ENCODE peak calls at places on chromosomes 6 and 20, in five cellular contexts. J, F, M, G and Q are unnamed samples.

GRCh38 chr6:80674669-80675068 is 568.2 kb downstream of the BCKDHB start:
- DNase-seq in J (no peak), F (no peak), M (no peak), G (no peak), Q (no peak)

GRCh38 chr20:56860413-56860812 is 231.3 kb downstream of the TFAP2C start:
- DNase-seq in J (no peak), F (no peak), M (no peak), G (no peak), Q (no peak)

GRCh38 chr6:333379-334002 is 41.2 kb downstream of the DUSP22 start:
- DNase-seq in J (no peak), F (no peak), M (no peak), G (no peak), Q (peak; percentile 18)

GRCh38 chr6:85640806-85641205 is 1.9 kb downstream of the SYNCRIP start:
- DNase-seq in J (no peak), F (no peak), M (peak; percentile 13), G (no peak), Q (peak; percentile 24)

GRCh38 chr6:107657373-107657754 is 166.7 kb downstream of the SCML4 start:
- DNase-seq in J (no peak), F (no peak), M (no peak), G (no peak), Q (no peak)

GRCh38 chr6:81889644-81890043 is 137.2 kb upstream of the TENT5A start:
- DNase-seq in J (no peak), F (no peak), M (no peak), G (no peak), Q (no peak)

GRCh38 chr6:106082735-106083398 is 3.3 kb upstream of the PRDM1 start:
- DNase-seq in J (peak; percentile 83), F (no peak), M (peak; percentile 54), G (no peak), Q (peak; percentile 94)

GRCh38 chr6:44151348-44152108 is 7.1 kb upstream of the CAPN11 start:
- DNase-seq in J (peak; percentile 48), F (peak; percentile 82), M (peak; percentile 47), G (peak; percentile 71), Q (peak; percentile 62)

GRCh38 chr20:64254571-64255360 is 782 bp upstream of the PCMTD2 start:
- DNase-seq in J (no peak), F (no peak), M (no peak), G (no peak), Q (no peak)

GRCh38 chr20:48456361-48457184 is 371.2 kb downstream of the PREX1 start:
- DNase-seq in J (no peak), F (no peak), M (no peak), G (no peak), Q (no peak)

GRCh38 chr20:62640870-62641748 is 1.2 kb upstream of the SLCO4A1 start:
- DNase-seq in J (no peak), F (no peak), M (no peak), G (no peak), Q (no peak)

GRCh38 chr6:157314705-157315321 is 8.5 kb downstream of the TMEM242 start:
- DNase-seq in J (peak; percentile 59), F (no peak), M (peak; percentile 81), G (no peak), Q (peak; percentile 85)

GRCh38 chr6:134078166-134078565 is 25.7 kb upstream of the SLC2A12 start:
- DNase-seq in J (no peak), F (no peak), M (no peak), G (no peak), Q (no peak)

GRCh38 chr20:53707341-53708102 is 113.9 kb upstream of the ZNF217 start:
- DNase-seq in J (no peak), F (no peak), M (peak; percentile 59), G (no peak), Q (peak; percentile 66)

GRCh38 chr6:164478426-164478825 is 831.0 kb downstream of the C6orf118 start:
- DNase-seq in J (no peak), F (no peak), M (no peak), G (no peak), Q (no peak)

GRCh38 chr6:3911614-3912336 is 62.6 kb downstream of the FAM50B start:
- DNase-seq in J (peak; percentile 77), F (peak; percentile 71), M (peak; percentile 92), G (no peak), Q (peak; percentile 92)

GRCh38 chr6:90296346-90297123 is at the start of gene BACH2:
- DNase-seq in J (peak; percentile 90), F (peak; percentile 90), M (peak; percentile 88), G (peak; percentile 74), Q (peak; percentile 92)

GRCh38 chr20:38414769-38415450 is 20.2 kb downstream of the SNHG17 start:
- DNase-seq in J (no peak), F (no peak), M (no peak), G (no peak), Q (no peak)

GRCh38 chr6:144835322-144835721 is 550.2 kb downstream of the UTRN start:
- DNase-seq in J (no peak), F (no peak), M (no peak), G (no peak), Q (no peak)

GRCh38 chr6:154414021-154414813 is 57.6 kb upstream of the IPCEF1 start:
- DNase-seq in J (peak; percentile 5), F (no peak), M (peak; percentile 20), G (no peak), Q (peak; percentile 89)

GRCh38 chr6:165770430-165771082 is 107.5 kb upstream of the PDE10A start:
- DNase-seq in J (no peak), F (no peak), M (no peak), G (no peak), Q (peak; percentile 10)

GRCh38 chr6:93036835-93037234 is 382.5 kb downstream of the EPHA7 start:
- DNase-seq in J (no peak), F (no peak), M (peak; percentile 32), G (no peak), Q (peak; percentile 1)

GRCh38 chr6:155013457-155013876 is 18.4 kb downstream of the TIAM2 start:
- DNase-seq in J (no peak), F (no peak), M (no peak), G (peak; percentile 30), Q (peak; percentile 24)

GRCh38 chr6:107083921-107084320 is 31.4 kb downstream of the BEND3 start:
- DNase-seq in J (no peak), F (no peak), M (no peak), G (no peak), Q (no peak)

GRCh38 chr6:129252377-129253071 is 369.6 kb downstream of the LAMA2 start:
- DNase-seq in J (no peak), F (no peak), M (no peak), G (no peak), Q (peak; percentile 61)

GRCh38 chr6:143804835-143805239 is 38.3 kb upstream of the LTV1 start:
- DNase-seq in J (no peak), F (no peak), M (no peak), G (no peak), Q (no peak)

GRCh38 chr6:14450133-14451040 is 332.8 kb downstream of the CD83 start:
- DNase-seq in J (no peak), F (no peak), M (no peak), G (no peak), Q (peak; percentile 21)

GRCh38 chr6:47403801-47404200 is 73.8 kb upstream of the CD2AP start:
- DNase-seq in J (peak; percentile 45), F (no peak), M (no peak), G (no peak), Q (no peak)

GRCh38 chr6:165573671-165574070 is 89.4 kb downstream of the PDE10A start:
- DNase-seq in J (no peak), F (peak; percentile 16), M (peak; percentile 93), G (no peak), Q (peak; percentile 92)

GRCh38 chr6:105618247-105618646 is 215.4 kb upstream of the PREP start:
- DNase-seq in J (no peak), F (no peak), M (no peak), G (no peak), Q (no peak)

GRCh38 chr6:69848552-69848951 is 17.8 kb upstream of the COL19A1 start:
- DNase-seq in J (no peak), F (no peak), M (no peak), G (no peak), Q (no peak)

GRCh38 chr20:48463916-48464315 is 363.9 kb downstream of the PREX1 start:
- DNase-seq in J (peak; percentile 16), F (no peak), M (no peak), G (no peak), Q (peak; percentile 63)

GRCh38 chr6:4316867-4317400 is 181.6 kb upstream of the ECI2 start:
- DNase-seq in J (peak; percentile 76), F (peak; percentile 40), M (peak; percentile 70), G (peak; percentile 40), Q (peak; percentile 90)

GRCh38 chr20:36754656-36755222 is 8.8 kb upstream of the NDRG3 start:
- DNase-seq in J (peak; percentile 53), F (no peak), M (peak; percentile 74), G (peak; percentile 60), Q (peak; percentile 88)

GRCh38 chr6:5205877-5206840 is 54.6 kb downstream of the LYRM4 start:
- DNase-seq in J (peak; percentile 47), F (peak; percentile 30), M (peak; percentile 66), G (peak; percentile 60), Q (peak; percentile 64)

GRCh38 chr6:101083533-101084172 is 202.5 kb upstream of the ASCC3 start:
- DNase-seq in J (peak; percentile 87), F (no peak), M (peak; percentile 49), G (no peak), Q (peak; percentile 79)

GRCh38 chr6:94636780-94637385 is 940.5 kb upstream of the MANEA start:
- DNase-seq in J (peak; percentile 32), F (no peak), M (peak; percentile 13), G (no peak), Q (peak; percentile 1)

GRCh38 chr6:68497927-68498326 is 137.2 kb upstream of the ADGRB3 start:
- DNase-seq in J (no peak), F (no peak), M (peak; percentile 34), G (no peak), Q (no peak)

GRCh38 chr6:8175046-8175777 is 72.9 kb upstream of the EEF1E1 start:
- DNase-seq in J (peak; percentile 56), F (no peak), M (no peak), G (no peak), Q (no peak)

GRCh38 chr20:21101453-21102251 is 4.5 kb downstream of the LINC00237 start:
- DNase-seq in J (no peak), F (no peak), M (no peak), G (peak; percentile 41), Q (no peak)